ENCODE peak calls at places on chromosomes 5 and 9, in ten cellular contexts. A is ovary, Q is AG04450, D is NCI-H1105, Y is cardiac muscle cell, N is NCI-H345, F is hepatic stellate cell, T is DND-41, C is astrocyte of the spinal cord, I is cardiac fibroblast. S is an unnamed sample.

GRCh38 chr5:135040331-135041144 is 6.5 kb upstream of the PITX1 start:
- DNase-seq in A (no peak), Q (no peak), D (no peak), Y (no peak), N (no peak), F (no peak), T (no peak), C (no peak), I (no peak), S (no peak)

GRCh38 chr5:39732166-39732565 is 307.4 kb upstream of the DAB2 start:
- DNase-seq in A (no peak), Q (no peak), D (no peak), Y (no peak), N (no peak), F (no peak), T (no peak), C (no peak), I (no peak), S (no peak)

GRCh38 chr9:138098116-138098907 is 220.7 kb downstream of the CACNA1B start:
- DNase-seq in A (no peak), Q (no peak), D (no peak), Y (no peak), N (no peak), F (no peak), T (no peak), C (no peak), I (no peak), S (no peak)

GRCh38 chr5:151577566-151577965 is 13.6 kb downstream of the FAT2 start:
- DNase-seq in A (no peak), Q (no peak), D (no peak), Y (no peak), N (no peak), F (no peak), T (no peak), C (no peak), I (no peak), S (no peak)

GRCh38 chr5:81233080-81233634 is at the start of gene CKMT2:
- DNase-seq in A (peak; percentile 94), Q (no peak), D (no peak), Y (peak; percentile 74), N (no peak), F (peak; percentile 48), T (no peak), C (peak; percentile 41), I (peak; percentile 30), S (no peak)

GRCh38 chr9:108586451-108586850 is 269.3 kb downstream of the ACTL7B start:
- DNase-seq in A (no peak), Q (no peak), D (no peak), Y (no peak), N (no peak), F (no peak), T (no peak), C (no peak), I (peak; percentile 14), S (no peak)

GRCh38 chr5:98050583-98050982 is 722.9 kb upstream of the RGMB start:
- DNase-seq in A (no peak), Q (peak; percentile 7), D (no peak), Y (peak; percentile 4), N (no peak), F (peak; percentile 2), T (no peak), C (peak; percentile 47), I (peak; percentile 54), S (no peak)

GRCh38 chr5:2610986-2611385 is 140.5 kb downstream of the IRX2 start:
- DNase-seq in A (no peak), Q (no peak), D (no peak), Y (no peak), N (no peak), F (no peak), T (no peak), C (no peak), I (no peak), S (no peak)

GRCh38 chr9:122875523-122875922 is 29.6 kb downstream of the RC3H2 start:
- DNase-seq in A (no peak), Q (no peak), D (no peak), Y (no peak), N (no peak), F (no peak), T (no peak), C (no peak), I (no peak), S (no peak)

GRCh38 chr5:143106175-143106574 is 297.3 kb downstream of the NR3C1 start:
- DNase-seq in A (peak; percentile 35), Q (no peak), D (peak; percentile 24), Y (peak; percentile 75), N (peak; percentile 53), F (peak; percentile 36), T (peak; percentile 18), C (peak; percentile 47), I (peak; percentile 63), S (no peak)